ENCODE peak calls at places on chromosome 7, in five cellular contexts. S is effector memory CD4-positive, alpha-beta T cell; V is GM23338; R is posterior vena cava; O is stimulated activated naive CD4-positive, alpha-beta T cell. Z is an unnamed sample.

GRCh38 chr7:131212114-131212513 is 115.6 kb upstream of the MKLN1 start:
- DNase-seq in S (no peak), V (peak; percentile 86), R (no peak), O (no peak), Z (no peak)

GRCh38 chr7:17690030-17690429 is 250.3 kb downstream of the SNX13 start:
- DNase-seq in S (no peak), V (no peak), R (no peak), O (no peak), Z (no peak)

GRCh38 chr7:39130740-39131538 is 153.2 kb downstream of the POU6F2 start:
- DNase-seq in S (no peak), V (peak; percentile 22), R (no peak), O (no peak), Z (no peak)

GRCh38 chr7:121195859-121196588 is 132.8 kb upstream of the WNT16 start:
- DNase-seq in S (no peak), V (peak; percentile 7), R (no peak), O (no peak), Z (no peak)

GRCh38 chr7:6530626-6531491 is 20.4 kb downstream of the GRID2IP start:
- DNase-seq in S (peak; percentile 13), V (peak; percentile 86), R (no peak), O (peak; percentile 34), Z (peak; percentile 86)

GRCh38 chr7:54615545-54615944 is 73.4 kb downstream of the VSTM2A start:
- DNase-seq in S (no peak), V (no peak), R (no peak), O (no peak), Z (no peak)

GRCh38 chr7:43439631-43440401 is 143.1 kb upstream of the STK17A start:
- DNase-seq in S (no peak), V (peak; percentile 91), R (no peak), O (no peak), Z (peak; percentile 73)

GRCh38 chr7:77425151-77426051 is 9.3 kb upstream of the GSAP start:
- DNase-seq in S (no peak), V (peak; percentile 73), R (no peak), O (no peak), Z (no peak)

GRCh38 chr7:98755138-98755898 is 114.5 kb downstream of the TMEM130 start:
- DNase-seq in S (no peak), V (peak; percentile 44), R (no peak), O (no peak), Z (no peak)

GRCh38 chr7:30465342-30466170 is 13.0 kb downstream of the NOD1 start:
- DNase-seq in S (no peak), V (no peak), R (no peak), O (no peak), Z (no peak)

GRCh38 chr7:26500749-26501352 is 209.2 kb downstream of the SNX10 start:
- DNase-seq in S (no peak), V (peak; percentile 63), R (no peak), O (no peak), Z (peak; percentile 54)

GRCh38 chr7:141043621-141044020 is 28.9 kb upstream of the MRPS33 start:
- DNase-seq in S (no peak), V (no peak), R (no peak), O (no peak), Z (no peak)

GRCh38 chr7:122143376-122143750 is 686 bp downstream of the AASS start:
- DNase-seq in S (no peak), V (no peak), R (no peak), O (no peak), Z (no peak)

GRCh38 chr7:116863168-116863670 is 832 bp downstream of the CAPZA2 start:
- DNase-seq in S (no peak), V (peak; percentile 52), R (no peak), O (no peak), Z (peak; percentile 15)

GRCh38 chr7:130998993-130999602 is 265.1 kb upstream of the KLF14 start:
- DNase-seq in S (no peak), V (no peak), R (no peak), O (no peak), Z (no peak)

GRCh38 chr7:51593638-51594037 is 277.0 kb upstream of the COBL start:
- DNase-seq in S (no peak), V (no peak), R (no peak), O (no peak), Z (no peak)

Z was measured in germinal center.